ENCODE peak calls at places on chromosome 7, in five cellular contexts. S is NCI-H2029 treated with DMSO at 0.1 percent for 48 hours; B is T-helper 2 cell; T is effector CD4-positive, alpha-beta T cell; U is substantia nigra. G is an unnamed sample.

GRCh38 chr7:91263359-91264082 is 712 bp upstream of the FZD1 start:
- DNase-seq in S (no peak), B (no peak), T (no peak), U (peak), G (no peak)

GRCh38 chr7:7620644-7621210 is 19.8 kb upstream of the UMAD1 start:
- DNase-seq in S (no peak), B (no peak), T (no peak), U (no peak), G (no peak)

GRCh38 chr7:114648680-114649079 is 234.1 kb downstream of the FOXP2 start:
- DNase-seq in S (peak), B (no peak), T (no peak), U (no peak), G (no peak)

GRCh38 chr7:108839091-108839490 is 269.4 kb downstream of the DNAJB9 start:
- DNase-seq in S (no peak), B (no peak), T (no peak), U (no peak), G (no peak)

GRCh38 chr7:132130497-132130896 is 445.8 kb downstream of the PLXNA4 start:
- DNase-seq in S (no peak), B (no peak), T (no peak), U (no peak), G (no peak)

GRCh38 chr7:49174396-49174795 is 250.0 kb downstream of the CDC14C start:
- DNase-seq in S (no peak), B (no peak), T (no peak), U (no peak), G (no peak)

GRCh38 chr7:149790754-149791360 is 17.5 kb upstream of the ZNF467 start:
- DNase-seq in S (no peak), B (no peak), T (no peak), U (no peak), G (no peak)

GRCh38 chr7:27784399-27785053 is 44.6 kb downstream of the TAX1BP1 start:
- DNase-seq in S (no peak), B (peak), T (peak), U (no peak), G (peak)

GRCh38 chr7:74059681-74060588 is 23.7 kb upstream of the LIMK1 start:
- DNase-seq in S (peak), B (no peak), T (no peak), U (peak), G (no peak)

GRCh38 chr7:1844336-1844955 is 174.4 kb downstream of the ELFN1 start:
- DNase-seq in S (no peak), B (no peak), T (no peak), U (no peak), G (no peak)

GRCh38 chr7:23012797-23013714 is 874 bp downstream of the HYCC1 start:
- DNase-seq in S (no peak), B (peak), T (peak), U (peak), G (peak)

GRCh38 chr7:2956526-2957368 is 86.9 kb downstream of the CARD11 start:
- DNase-seq in S (no peak), B (no peak), T (no peak), U (no peak), G (peak)

GRCh38 chr7:44750921-44751571 is 2.4 kb downstream of the ZMIZ2 start:
- DNase-seq in S (no peak), B (peak), T (peak), U (no peak), G (no peak)

GRCh38 chr7:38070718-38071117 is 107.3 kb upstream of the STARD3NL start:
- DNase-seq in S (no peak), B (no peak), T (no peak), U (no peak), G (no peak)

GRCh38 chr7:120272896-120273475 is at the start of gene KCND2:
- DNase-seq in S (peak), B (no peak), T (no peak), U (peak), G (no peak)

GRCh38 chr7:15604166-15604565 is 42.4 kb upstream of the AGMO start:
- DNase-seq in S (no peak), B (no peak), T (no peak), U (no peak), G (no peak)

GRCh38 chr7:109003742-109004141 is 434.1 kb downstream of the DNAJB9 start:
- DNase-seq in S (no peak), B (no peak), T (no peak), U (no peak), G (no peak)

GRCh38 chr7:156386097-156386496 is 254.5 kb upstream of the RNF32 start:
- DNase-seq in S (no peak), B (no peak), T (no peak), U (no peak), G (no peak)

GRCh38 chr7:33774762-33775523 is 130.4 kb upstream of the BMPER start:
- DNase-seq in S (no peak), B (no peak), T (no peak), U (no peak), G (no peak)

GRCh38 chr7:106377847-106378361 is 93.1 kb upstream of the NAMPT start:
- DNase-seq in S (no peak), B (no peak), T (no peak), U (no peak), G (no peak)

GRCh38 chr7:151139791-151140190 is 27.7 kb downstream of the GBX1 start:
- DNase-seq in S (no peak), B (no peak), T (no peak), U (no peak), G (no peak)

GRCh38 chr7:45893996-45894664 is 5.8 kb downstream of the IGFBP1 start:
- DNase-seq in S (no peak), B (no peak), T (no peak), U (no peak), G (no peak)

GRCh38 chr7:1943933-1944618 is 274.0 kb downstream of the ELFN1 start:
- DNase-seq in S (no peak), B (no peak), T (no peak), U (no peak), G (no peak)

GRCh38 chr7:57375783-57376182 is 74.2 kb upstream of the ZNF716 start:
- DNase-seq in S (no peak), B (no peak), T (no peak), U (no peak), G (no peak)

GRCh38 chr7:128151646-128152045 is 89.4 kb upstream of the LEP start:
- DNase-seq in S (no peak), B (no peak), T (no peak), U (no peak), G (no peak)

GRCh38 chr7:100087055-100087750 is 1.6 kb upstream of the COPS6 start:
- DNase-seq in S (no peak), B (no peak), T (no peak), U (no peak), G (no peak)

GRCh38 chr7:137471128-137471527 is 127.6 kb upstream of the PTN start:
- DNase-seq in S (no peak), B (no peak), T (no peak), U (no peak), G (no peak)

GRCh38 chr7:95540366-95540765 is 54.6 kb downstream of the ASB4 start:
- DNase-seq in S (no peak), B (no peak), T (no peak), U (no peak), G (no peak)

GRCh38 chr7:45258533-45259226 is 101.1 kb downstream of the RAMP3 start:
- DNase-seq in S (no peak), B (no peak), T (no peak), U (no peak), G (no peak)

GRCh38 chr7:149764481-149765398 is 8.6 kb downstream of the ZNF467 start:
- DNase-seq in S (no peak), B (no peak), T (no peak), U (peak), G (no peak)

GRCh38 chr7:148699772-148700629 is 1.3 kb downstream of the CUL1 start:
- DNase-seq in S (peak), B (no peak), T (no peak), U (peak), G (no peak)

GRCh38 chr7:158445421-158446175 is 142.0 kb downstream of the PTPRN2 start:
- DNase-seq in S (no peak), B (no peak), T (no peak), U (no peak), G (no peak)

GRCh38 chr7:45890902-45891461 is 2.7 kb downstream of the IGFBP1 start:
- DNase-seq in S (peak), B (no peak), T (no peak), U (no peak), G (no peak)

GRCh38 chr7:74365320-74366022 is 76.3 kb downstream of the CLIP2 start:
- DNase-seq in S (peak), B (no peak), T (no peak), U (peak), G (no peak)

GRCh38 chr7:46320956-46321355 is 399.9 kb upstream of the IGFBP3 start:
- DNase-seq in S (no peak), B (no peak), T (no peak), U (no peak), G (no peak)

G was measured in CD8-positive, alpha-beta T cell.